ENCODE peak calls at places on chromosomes 13 and 19, in ten cellular contexts. H is glutamatergic neuron; Q is nephron progenitor cell; Z is B cell; D is CD8-positive, alpha-beta T cell; T is substantia nigra; M is EH; E is hepatic stellate cell; G is stimulated activated CD4-positive, alpha-beta T cell treated with anti-CD3 and anti-CD28 coated beads, Interleukin-4, amount 100 ng/mL, for 4 hours; F is naive thymus-derived CD4-positive, alpha-beta T cell. K is an unnamed sample.

GRCh38 chr19:51421229-51422052 is 4.0 kb upstream of the SIGLEC10 start:
- DNase-seq in H (no peak), Q (peak; percentile 13), Z (no peak), D (no peak), T (no peak), M (no peak), E (no peak), G (no peak), F (no peak), K (no peak)

GRCh38 chr19:52516191-52516590 is 11.3 kb upstream of the ZNF808 start:
- DNase-seq in H (no peak), Q (no peak), Z (no peak), D (no peak), T (no peak), M (no peak), E (no peak), G (no peak), F (no peak), K (no peak)

GRCh38 chr13:100589178-100589725 is 663 bp upstream of the GGACT start:
- DNase-seq in H (no peak), Q (no peak), Z (no peak), D (no peak), T (no peak), M (peak; percentile 6), E (no peak), G (no peak), F (no peak), K (no peak)

GRCh38 chr19:5231857-5232503 is 108.6 kb downstream of the PTPRS start:
- DNase-seq in H (no peak), Q (no peak), Z (no peak), D (no peak), T (no peak), M (peak; percentile 4), E (no peak), G (no peak), F (no peak), K (no peak)

GRCh38 chr13:89687066-89687465 is 1660.4 kb upstream of the MIR17HG start:
- DNase-seq in H (no peak), Q (no peak), Z (no peak), D (no peak), T (no peak), M (no peak), E (no peak), G (no peak), F (no peak), K (no peak)

GRCh38 chr13:70125693-70126092 is 17.4 kb upstream of the KLHL1 start:
- DNase-seq in H (no peak), Q (no peak), Z (no peak), D (no peak), T (no peak), M (no peak), E (no peak), G (no peak), F (no peak), K (no peak)

GRCh38 chr13:111280666-111281577 is 39.5 kb upstream of the TEX29 start:
- DNase-seq in H (no peak), Q (no peak), Z (no peak), D (no peak), T (no peak), M (peak; percentile 68), E (peak; percentile 74), G (no peak), F (no peak), K (no peak)

GRCh38 chr13:43307921-43308433 is 284.6 kb downstream of the DNAJC15 start:
- DNase-seq in H (no peak), Q (peak; percentile 37), Z (peak; percentile 45), D (no peak), T (no peak), M (peak; percentile 96), E (peak; percentile 29), G (no peak), F (no peak), K (no peak)

GRCh38 chr13:61094865-61095264 is 320.8 kb downstream of the PCDH20 start:
- DNase-seq in H (no peak), Q (no peak), Z (no peak), D (no peak), T (no peak), M (no peak), E (no peak), G (no peak), F (no peak), K (no peak)

GRCh38 chr19:16920816-16921529 is 32.2 kb downstream of the F2RL3 start:
- DNase-seq in H (no peak), Q (no peak), Z (no peak), D (no peak), T (no peak), M (peak; percentile 89), E (peak; percentile 50), G (no peak), F (no peak), K (no peak)

GRCh38 chr13:110465696-110466095 is 95.8 kb downstream of the RAB20 start:
- DNase-seq in H (no peak), Q (no peak), Z (no peak), D (no peak), T (no peak), M (no peak), E (no peak), G (no peak), F (no peak), K (no peak)

GRCh38 chr13:34258646-34259386 is 440.9 kb downstream of the RFC3 start:
- DNase-seq in H (no peak), Q (no peak), Z (no peak), D (no peak), T (no peak), M (peak; percentile 79), E (peak; percentile 3), G (no peak), F (no peak), K (no peak)

GRCh38 chr19:11535792-11536595 is 2.7 kb upstream of the CNN1 start:
- DNase-seq in H (peak; percentile 98), Q (peak; percentile 96), Z (peak; percentile 97), D (peak; percentile 76), T (peak; percentile 42), M (peak; percentile 89), E (peak; percentile 96), G (peak; percentile 77), F (peak; percentile 75), K (peak; percentile 56)

GRCh38 chr19:4582980-4583842 is 23.7 kb upstream of the SEMA6B start:
- DNase-seq in H (no peak), Q (no peak), Z (peak; percentile 41), D (no peak), T (no peak), M (peak; percentile 23), E (no peak), G (no peak), F (no peak), K (no peak)

GRCh38 chr19:30006206-30006605 is 64.2 kb downstream of the URI1 start:
- DNase-seq in H (no peak), Q (no peak), Z (no peak), D (no peak), T (no peak), M (no peak), E (no peak), G (no peak), F (peak; percentile 1), K (no peak)

GRCh38 chr19:47275866-47276461 is 1.3 kb downstream of the INAFM1 start:
- DNase-seq in H (peak; percentile 52), Q (no peak), Z (no peak), D (no peak), T (no peak), M (peak; percentile 83), E (peak; percentile 55), G (no peak), F (no peak), K (no peak)

GRCh38 chr19:11445141-11445540 is 9.7 kb downstream of the PRKCSH start:
- DNase-seq in H (no peak), Q (no peak), Z (peak; percentile 21), D (no peak), T (no peak), M (no peak), E (no peak), G (no peak), F (no peak), K (no peak)

GRCh38 chr19:41401483-41401882 is 3.9 kb downstream of the BCKDHA start:
- DNase-seq in H (no peak), Q (no peak), Z (no peak), D (no peak), T (no peak), M (no peak), E (no peak), G (no peak), F (no peak), K (no peak)

GRCh38 chr19:4456566-4456842 is 1.1 kb downstream of the UBXN6 start:
- DNase-seq in H (no peak), Q (peak; percentile 41), Z (no peak), D (no peak), T (no peak), M (peak; percentile 86), E (peak; percentile 72), G (no peak), F (no peak), K (peak; percentile 40)

GRCh38 chr13:42454749-42455148 is 119.2 kb upstream of the TNFSF11 start:
- DNase-seq in H (no peak), Q (no peak), Z (no peak), D (no peak), T (no peak), M (no peak), E (no peak), G (no peak), F (no peak), K (no peak)

GRCh38 chr13:99998261-99998660 is 16.7 kb downstream of the ZIC2 start:
- DNase-seq in H (no peak), Q (no peak), Z (no peak), D (no peak), T (no peak), M (no peak), E (no peak), G (no peak), F (no peak), K (no peak)

GRCh38 chr13:110305001-110305400 is 2.0 kb downstream of the COL4A1 start:
- DNase-seq in H (no peak), Q (no peak), Z (no peak), D (no peak), T (no peak), M (no peak), E (no peak), G (no peak), F (no peak), K (no peak)

GRCh38 chr13:76791290-76791664 is 94.9 kb downstream of the KCTD12 start:
- DNase-seq in H (no peak), Q (no peak), Z (no peak), D (no peak), T (no peak), M (no peak), E (no peak), G (no peak), F (no peak), K (no peak)

GRCh38 chr13:77492982-77493381 is 42.5 kb upstream of the SCEL start:
- DNase-seq in H (no peak), Q (no peak), Z (no peak), D (no peak), T (no peak), M (peak; percentile 13), E (no peak), G (no peak), F (no peak), K (no peak)

GRCh38 chr19:31350693-31351211 is 1.5 kb upstream of the TSHZ3 start:
- DNase-seq in H (peak; percentile 78), Q (peak; percentile 76), Z (peak; percentile 65), D (no peak), T (no peak), M (peak; percentile 63), E (peak; percentile 73), G (no peak), F (no peak), K (no peak)

GRCh38 chr19:1199531-1199930 is 6.0 kb upstream of the STK11 start:
- DNase-seq in H (no peak), Q (no peak), Z (no peak), D (no peak), T (no peak), M (no peak), E (no peak), G (no peak), F (no peak), K (no peak)

GRCh38 chr13:66128692-66129269 is 1101.4 kb downstream of the PCDH9 start:
- DNase-seq in H (no peak), Q (no peak), Z (no peak), D (no peak), T (no peak), M (no peak), E (no peak), G (no peak), F (no peak), K (no peak)

GRCh38 chr13:30580852-30581502 is 36.7 kb upstream of the USPL1 start:
- DNase-seq in H (no peak), Q (no peak), Z (no peak), D (no peak), T (no peak), M (no peak), E (no peak), G (no peak), F (no peak), K (no peak)